ENCODE peak calls at places on chromosome 13, in four cellular contexts. L is mucosa of descending colon, D is fibroblast of pulmonary artery, U is GM12864. A is an unnamed sample.

GRCh38 chr13:51524846-51525566 is 59.3 kb upstream of the WDFY2 start:
- DNase-seq in D (peak), U (no peak), L (no peak), A (peak)

GRCh38 chr13:33401238-33401637 is 115.7 kb upstream of the STARD13 start:
- DNase-seq in L (peak), U (no peak), D (no peak), A (no peak)

GRCh38 chr13:42333613-42334328 is 61.8 kb downstream of the AKAP11 start:
- DNase-seq in L (no peak), D (peak), U (peak), A (peak)

GRCh38 chr13:28494537-28494860 is 429 bp downstream of the FLT1 start:
- DNase-seq in D (peak), U (no peak), L (no peak), A (no peak)

GRCh38 chr13:28978574-28978973 is 158.4 kb downstream of the MTUS2 start:
- DNase-seq in D (no peak), L (no peak), U (no peak), A (no peak)

GRCh38 chr13:67990868-67991267 is 760.7 kb upstream of the PCDH9 start:
- DNase-seq in D (no peak), L (no peak), U (no peak), A (no peak)

GRCh38 chr13:110106726-110107125 is 200.2 kb downstream of the COL4A1 start:
- DNase-seq in D (peak), L (no peak), U (no peak), A (peak)

GRCh38 chr13:81089758-81090157 is 748.8 kb upstream of the SPRY2 start:
- DNase-seq in D (no peak), L (no peak), U (no peak), A (no peak)

GRCh38 chr13:33236021-33236420 is 49.5 kb downstream of the STARD13 start:
- DNase-seq in L (no peak), U (no peak), D (peak), A (peak)

GRCh38 chr13:113811081-113811928 is 52.3 kb downstream of the TMEM255B start:
- DNase-seq in L (no peak), D (no peak), U (no peak), A (no peak)

GRCh38 chr13:97221989-97222700 is at the start of gene MBNL2:
- DNase-seq in D (peak), L (peak), U (peak), A (peak)

GRCh38 chr13:64471916-64472315 is 2758.2 kb downstream of the PCDH9 start:
- DNase-seq in U (no peak), L (no peak), D (peak), A (peak)
- TF ChIP-seq CTCF in U (no peak), L (no peak), D (peak), A (peak)

GRCh38 chr13:26475176-26476110 is 82.0 kb upstream of the WASF3 start:
- DNase-seq in D (no peak), L (no peak), U (no peak), A (no peak)

GRCh38 chr13:26476744-26477129 is 80.7 kb upstream of the WASF3 start:
- DNase-seq in U (no peak), L (no peak), D (no peak), A (no peak)

GRCh38 chr13:26474286-26474685 is 83.2 kb upstream of the WASF3 start:
- DNase-seq in L (no peak), D (no peak), U (no peak), A (no peak)

GRCh38 chr13:26477681-26478080 is 79.8 kb upstream of the WASF3 start:
- DNase-seq in D (no peak), U (no peak), L (no peak), A (no peak)

DNA sequence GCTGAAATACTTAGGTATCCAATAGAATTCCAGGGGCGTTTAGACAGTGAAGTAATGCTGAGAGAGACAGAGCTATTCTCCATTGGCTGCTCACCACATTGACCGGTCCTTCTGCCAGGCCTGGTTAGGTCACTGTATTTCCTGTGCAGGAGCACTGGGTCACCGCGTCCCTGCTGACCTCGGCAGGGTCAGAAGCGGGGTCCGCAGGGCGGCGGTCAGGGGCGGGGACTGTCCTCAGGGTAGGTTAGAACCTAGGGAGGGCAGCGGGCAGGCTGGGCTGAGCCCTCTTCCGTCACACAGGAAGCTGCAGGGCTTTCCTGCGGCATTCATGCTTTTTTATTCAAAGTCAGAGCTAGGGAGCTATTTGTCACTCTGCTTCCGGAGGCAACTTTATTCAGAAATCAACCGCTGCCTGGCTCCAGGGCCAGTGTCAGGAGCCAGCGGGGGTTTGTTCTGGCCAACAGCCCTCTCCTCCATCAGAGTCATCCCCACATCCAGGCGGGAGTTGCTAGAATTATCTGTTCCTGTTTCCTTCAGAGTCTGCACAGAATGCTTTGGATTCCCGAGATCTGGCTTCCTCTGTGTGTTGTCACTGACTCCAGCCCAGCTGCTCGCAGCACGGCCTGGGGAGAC is 81.3 kb upstream of the WASF3 start:
- DNase-seq in D (peak), L (no peak), U (no peak), A (peak)
- H3K4me3 ChIP-seq in D (peak), L (no peak), U (no peak), A (no peak)

DNA sequence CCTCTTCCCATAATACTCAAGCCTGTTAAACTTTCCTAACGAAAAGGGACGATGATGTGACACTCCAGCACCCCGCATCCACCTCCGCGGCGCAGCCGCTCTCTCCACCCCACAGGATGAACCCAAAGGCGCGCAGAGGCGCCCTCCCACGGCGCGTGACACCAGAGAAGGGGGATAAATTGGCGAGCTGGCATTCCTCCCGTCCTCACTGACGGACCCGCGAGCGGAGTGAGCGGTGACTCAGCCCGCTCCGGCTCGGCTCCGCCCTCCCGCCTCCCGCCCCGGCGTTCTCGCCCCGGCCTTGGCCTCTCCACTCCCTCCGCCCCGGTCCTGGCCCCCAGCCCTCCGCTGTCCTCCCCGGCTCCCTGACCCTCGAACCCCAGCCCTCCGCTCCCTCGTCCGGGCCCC is 590 bp downstream of the TUBGCP3 start:
- DNase-seq in D (peak), U (no peak), L (peak), A (peak)
- TF ChIP-seq CTCF in D (no peak), U (peak), L (no peak), A (no peak)

DNA sequence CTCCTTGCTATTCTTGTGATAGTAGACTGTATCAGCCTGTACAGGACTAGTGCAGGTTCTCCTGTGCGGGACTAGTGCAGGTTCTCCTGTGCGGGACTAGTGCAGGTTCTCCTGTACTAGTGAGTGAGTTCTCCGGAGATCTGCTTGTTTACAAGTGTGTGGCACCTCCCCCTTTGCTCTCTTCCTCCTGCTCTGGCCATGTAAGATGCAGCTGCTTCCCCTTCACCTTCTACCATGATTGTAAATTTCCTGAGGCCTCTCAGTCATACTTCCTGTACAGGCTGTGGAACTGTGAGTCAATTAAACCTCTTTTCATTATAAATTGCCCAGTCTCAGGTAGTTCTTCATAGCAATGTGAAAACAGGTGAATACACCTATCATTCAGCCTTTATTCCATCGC is 289.6 kb downstream of the TEX29 start:
- DNase-seq in D (no peak), L (no peak), U (no peak), A (no peak)
- H3K4me3 ChIP-seq in D (no peak), L (no peak), U (no peak), A (no peak)

GRCh38 chr13:84917252-84917878 is 881.9 kb downstream of the SLITRK6 start:
- DNase-seq in L (no peak), U (no peak), D (peak), A (no peak)
- TF ChIP-seq CTCF in L (no peak), U (no peak), D (peak), A (no peak)

A was measured in foreskin fibroblast.